ENCODE peak calls at places on chromosomes 5 and 9, in four cellular contexts. One of them, this sample, is unnamed.

GRCh38 chr9:131422241-131422792 is 28.4 kb downstream of the PRRC2B start:
- DNase-seq in CD4-positive, CD25-positive, alpha-beta regulatory T cell: no peak
- DNase-seq in iPS DF 6.9: no peak
- DNase-seq in aorta: peak; percentile 61
- DNase-seq in this sample: no peak

GRCh38 chr5:53031695-53032096 is 42.5 kb downstream of the ITGA2 start:
- DNase-seq in aorta: no peak
- DNase-seq in CD4-positive, CD25-positive, alpha-beta regulatory T cell: no peak
- DNase-seq in iPS DF 6.9: no peak
- DNase-seq in this sample: no peak

GRCh38 chr9:106075991-106076390 is 381.6 kb downstream of the TMEM38B start:
- DNase-seq in CD4-positive, CD25-positive, alpha-beta regulatory T cell: no peak
- DNase-seq in iPS DF 6.9: no peak
- DNase-seq in aorta: no peak
- DNase-seq in this sample: no peak

GRCh38 chr5:68661237-68661636 is 432.6 kb upstream of the SLC30A5 start:
- DNase-seq in iPS DF 6.9: peak; percentile 33
- DNase-seq in aorta: no peak
- DNase-seq in CD4-positive, CD25-positive, alpha-beta regulatory T cell: no peak
- DNase-seq in this sample: peak; percentile 27

GRCh38 chr5:137497396-137498290 is 1.5 kb downstream of the SPOCK1 start:
- DNase-seq in CD4-positive, CD25-positive, alpha-beta regulatory T cell: no peak
- DNase-seq in aorta: no peak
- DNase-seq in iPS DF 6.9: no peak
- DNase-seq in this sample: no peak

GRCh38 chr5:75856056-75856455 is 138.8 kb upstream of the POC5 start:
- DNase-seq in CD4-positive, CD25-positive, alpha-beta regulatory T cell: no peak
- DNase-seq in aorta: no peak
- DNase-seq in iPS DF 6.9: no peak
- DNase-seq in this sample: no peak

GRCh38 chr9:94967481-94967880 is 241.0 kb downstream of the AOPEP start:
- DNase-seq in CD4-positive, CD25-positive, alpha-beta regulatory T cell: no peak
- DNase-seq in aorta: no peak
- DNase-seq in iPS DF 6.9: no peak
- DNase-seq in this sample: no peak

GRCh38 chr5:92777421-92777820 is 803.6 kb downstream of the NR2F1-AS1 start:
- DNase-seq in aorta: no peak
- DNase-seq in iPS DF 6.9: no peak
- DNase-seq in CD4-positive, CD25-positive, alpha-beta regulatory T cell: no peak
- DNase-seq in this sample: no peak

GRCh38 chr9:21015959-21016358 is 15.5 kb downstream of the HACD4 start:
- DNase-seq in CD4-positive, CD25-positive, alpha-beta regulatory T cell: no peak
- DNase-seq in iPS DF 6.9: no peak
- DNase-seq in aorta: no peak
- DNase-seq in this sample: no peak

GRCh38 chr5:163503106-163504090 is 2.0 kb upstream of the MAT2B start:
- DNase-seq in CD4-positive, CD25-positive, alpha-beta regulatory T cell: no peak
- DNase-seq in aorta: no peak
- DNase-seq in iPS DF 6.9: peak; percentile 86
- DNase-seq in this sample: peak; percentile 81

GRCh38 chr5:102421647-102422046 is 77.2 kb downstream of the SLCO6A1 start:
- DNase-seq in aorta: peak; percentile 28
- DNase-seq in iPS DF 6.9: no peak
- DNase-seq in CD4-positive, CD25-positive, alpha-beta regulatory T cell: no peak
- DNase-seq in this sample: no peak

GRCh38 chr9:80881946-80882345 is 807.4 kb downstream of the TLE1 start:
- DNase-seq in aorta: no peak
- DNase-seq in iPS DF 6.9: no peak
- DNase-seq in CD4-positive, CD25-positive, alpha-beta regulatory T cell: no peak
- DNase-seq in this sample: no peak

GRCh38 chr5:171313481-171314206 is 4.6 kb downstream of the TLX3 start:
- DNase-seq in aorta: no peak
- DNase-seq in CD4-positive, CD25-positive, alpha-beta regulatory T cell: no peak
- DNase-seq in iPS DF 6.9: no peak
- DNase-seq in this sample: no peak

GRCh38 chr5:151708126-151708525 is 21.4 kb upstream of the SPARC start:
- DNase-seq in aorta: no peak
- DNase-seq in iPS DF 6.9: no peak
- DNase-seq in CD4-positive, CD25-positive, alpha-beta regulatory T cell: no peak
- DNase-seq in this sample: no peak

GRCh38 chr5:111820072-111820471 is 63.1 kb upstream of the NREP start:
- DNase-seq in iPS DF 6.9: no peak
- DNase-seq in aorta: no peak
- DNase-seq in CD4-positive, CD25-positive, alpha-beta regulatory T cell: no peak
- DNase-seq in this sample: peak; percentile 8

GRCh38 chr5:421901-422300 is 21.1 kb upstream of the EXOC3 start:
- DNase-seq in iPS DF 6.9: no peak
- DNase-seq in CD4-positive, CD25-positive, alpha-beta regulatory T cell: no peak
- DNase-seq in aorta: peak; percentile 51
- DNase-seq in this sample: no peak

GRCh38 chr9:132748450-132748849 is 78.2 kb downstream of the GTF3C4 start:
- DNase-seq in aorta: no peak
- DNase-seq in CD4-positive, CD25-positive, alpha-beta regulatory T cell: no peak
- DNase-seq in iPS DF 6.9: no peak
- DNase-seq in this sample: no peak

GRCh38 chr5:112977440-112977861 is 853 bp downstream of the DCP2 start:
- DNase-seq in aorta: no peak
- DNase-seq in CD4-positive, CD25-positive, alpha-beta regulatory T cell: no peak
- DNase-seq in iPS DF 6.9: no peak
- DNase-seq in this sample: no peak

GRCh38 chr5:39662945-39663344 is 238.2 kb upstream of the DAB2 start:
- DNase-seq in aorta: no peak
- DNase-seq in CD4-positive, CD25-positive, alpha-beta regulatory T cell: no peak
- DNase-seq in iPS DF 6.9: no peak
- DNase-seq in this sample: no peak

GRCh38 chr9:89505795-89506385 is 8.0 kb upstream of the SEMA4D start:
- DNase-seq in iPS DF 6.9: no peak
- DNase-seq in CD4-positive, CD25-positive, alpha-beta regulatory T cell: no peak
- DNase-seq in aorta: no peak
- DNase-seq in this sample: no peak

GRCh38 chr9:15278839-15279238 is 28.2 kb downstream of the TTC39B start:
- DNase-seq in CD4-positive, CD25-positive, alpha-beta regulatory T cell: no peak
- DNase-seq in aorta: no peak
- DNase-seq in iPS DF 6.9: no peak
- DNase-seq in this sample: no peak

GRCh38 chr5:120690621-120691407 is 226.7 kb downstream of the PRR16 start:
- DNase-seq in aorta: no peak
- DNase-seq in iPS DF 6.9: no peak
- DNase-seq in CD4-positive, CD25-positive, alpha-beta regulatory T cell: no peak
- DNase-seq in this sample: no peak

GRCh38 chr5:68673451-68674180 is 420.2 kb upstream of the SLC30A5 start:
- DNase-seq in iPS DF 6.9: no peak
- DNase-seq in aorta: no peak
- DNase-seq in CD4-positive, CD25-positive, alpha-beta regulatory T cell: no peak
- DNase-seq in this sample: no peak

GRCh38 chr5:41788800-41789395 is 81.3 kb downstream of the OXCT1 start:
- DNase-seq in aorta: no peak
- DNase-seq in CD4-positive, CD25-positive, alpha-beta regulatory T cell: no peak
- DNase-seq in iPS DF 6.9: no peak
- DNase-seq in this sample: no peak

GRCh38 chr5:140043508-140043872 is 391 bp upstream of the NRG2 start:
- DNase-seq in aorta: no peak
- DNase-seq in CD4-positive, CD25-positive, alpha-beta regulatory T cell: no peak
- DNase-seq in iPS DF 6.9: no peak
- DNase-seq in this sample: peak; percentile 58
- H3K4me3 ChIP-seq in aorta: peak overlapping the region; percentile 65
- H3K4me3 ChIP-seq in CD4-positive, CD25-positive, alpha-beta regulatory T cell: peak overlapping the region; percentile 23
- H3K4me3 ChIP-seq in iPS DF 6.9: peak overlapping the region; percentile 16
- H3K4me3 ChIP-seq in this sample: peak overlapping the region; percentile 58

GRCh38 chr5:142978252-142978651 is 208.1 kb downstream of the ARHGAP26 start:
- DNase-seq in aorta: no peak
- DNase-seq in iPS DF 6.9: no peak
- DNase-seq in CD4-positive, CD25-positive, alpha-beta regulatory T cell: no peak
- DNase-seq in this sample: no peak

GRCh38 chr5:142978726-142979125 is 208.5 kb downstream of the ARHGAP26 start:
- DNase-seq in aorta: no peak
- DNase-seq in CD4-positive, CD25-positive, alpha-beta regulatory T cell: no peak
- DNase-seq in iPS DF 6.9: no peak
- DNase-seq in this sample: no peak

GRCh38 chr5:142976861-142977260 is 206.7 kb downstream of the ARHGAP26 start:
- DNase-seq in iPS DF 6.9: no peak
- DNase-seq in CD4-positive, CD25-positive, alpha-beta regulatory T cell: no peak
- DNase-seq in aorta: no peak
- DNase-seq in this sample: no peak

GRCh38 chr5:142979636-142980035 is 209.5 kb downstream of the ARHGAP26 start:
- DNase-seq in aorta: no peak
- DNase-seq in CD4-positive, CD25-positive, alpha-beta regulatory T cell: no peak
- DNase-seq in iPS DF 6.9: no peak
- DNase-seq in this sample: no peak

DNA sequence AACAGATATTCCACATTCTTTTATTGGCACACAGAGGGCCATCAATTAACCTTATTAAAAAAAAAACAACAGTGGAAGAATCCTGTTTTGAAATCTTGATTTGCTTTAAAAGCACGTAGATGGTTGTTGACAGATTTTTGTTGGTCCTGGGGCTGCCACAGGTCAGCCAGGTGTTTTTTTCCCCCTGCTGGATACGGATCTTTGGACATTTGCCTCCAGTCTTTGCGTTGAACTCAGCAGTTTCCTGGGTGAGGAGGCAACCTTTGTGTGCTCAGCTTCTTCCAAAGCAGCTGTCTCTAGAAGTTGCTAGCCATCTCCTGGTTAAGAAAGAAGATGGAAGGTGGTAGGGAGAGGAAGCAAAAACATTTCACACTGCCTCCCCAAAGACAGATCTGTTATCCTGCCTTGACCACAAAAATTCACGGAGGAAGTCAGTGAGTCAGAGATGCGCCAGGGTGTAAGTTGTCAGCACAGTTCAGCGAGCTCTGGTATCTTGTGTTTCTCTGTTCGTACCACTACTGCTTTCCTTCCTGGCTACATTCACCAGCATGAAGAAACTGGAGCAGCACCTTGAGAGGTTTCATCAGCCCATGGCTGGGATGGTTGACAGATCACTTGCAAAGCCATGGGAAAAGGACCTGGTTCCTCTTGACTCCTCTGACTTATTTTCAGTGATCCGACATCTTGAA is 207.3 kb downstream of the ARHGAP26 start:
- DNase-seq in iPS DF 6.9: no peak
- DNase-seq in CD4-positive, CD25-positive, alpha-beta regulatory T cell: no peak
- DNase-seq in aorta: no peak
- DNase-seq in this sample: no peak
- H3K4me1 ChIP-seq in iPS DF 6.9: peaks cover 4% of the 10 kb centered on the region
- H3K4me1 ChIP-seq in CD4-positive, CD25-positive, alpha-beta regulatory T cell: no peaks in the 10 kb centered on the region
- H3K4me1 ChIP-seq in aorta: no peaks in the 10 kb centered on the region
- H3K4me1 ChIP-seq in this sample: no peaks in the 10 kb centered on the region

GRCh38 chr5:178068293-178068692 is 45.0 kb upstream of the N4BP3 start:
- DNase-seq in CD4-positive, CD25-positive, alpha-beta regulatory T cell: no peak
- DNase-seq in aorta: no peak
- DNase-seq in iPS DF 6.9: no peak
- DNase-seq in this sample: no peak

GRCh38 chr5:178074266-178074952 is 38.9 kb upstream of the N4BP3 start:
- DNase-seq in CD4-positive, CD25-positive, alpha-beta regulatory T cell: no peak
- DNase-seq in iPS DF 6.9: no peak
- DNase-seq in aorta: no peak
- DNase-seq in this sample: no peak

GRCh38 chr5:178069909-178070308 is 43.4 kb upstream of the N4BP3 start:
- DNase-seq in aorta: no peak
- DNase-seq in iPS DF 6.9: no peak
- DNase-seq in CD4-positive, CD25-positive, alpha-beta regulatory T cell: no peak
- DNase-seq in this sample: peak; percentile 20

GRCh38 chr5:178071108-178071507 is 42.2 kb upstream of the N4BP3 start:
- DNase-seq in iPS DF 6.9: no peak
- DNase-seq in aorta: no peak
- DNase-seq in CD4-positive, CD25-positive, alpha-beta regulatory T cell: no peak
- DNase-seq in this sample: no peak

GRCh38 chr5:178072749-178073148 is 40.6 kb upstream of the N4BP3 start:
- DNase-seq in aorta: no peak
- DNase-seq in iPS DF 6.9: no peak
- DNase-seq in CD4-positive, CD25-positive, alpha-beta regulatory T cell: no peak
- DNase-seq in this sample: no peak
- H3K27me3 ChIP-seq in aorta: no peaks in the 10 kb centered on the region
- H3K27me3 ChIP-seq in iPS DF 6.9: no peaks in the 10 kb centered on the region
- H3K27me3 ChIP-seq in CD4-positive, CD25-positive, alpha-beta regulatory T cell: peaks cover 2% of the 10 kb centered on the region
- H3K27me3 ChIP-seq in this sample: no peaks in the 10 kb centered on the region

GRCh38 chr9:72951043-72951442 is 1.8 kb downstream of the ALDH1A1 start:
- DNase-seq in CD4-positive, CD25-positive, alpha-beta regulatory T cell: no peak
- DNase-seq in aorta: no peak
- DNase-seq in iPS DF 6.9: no peak
- DNase-seq in this sample: no peak
- H3K4me3 ChIP-seq in CD4-positive, CD25-positive, alpha-beta regulatory T cell: no peak overlapping the region
- H3K4me3 ChIP-seq in aorta: peak overlapping the region; percentile 94
- H3K4me3 ChIP-seq in iPS DF 6.9: no peak overlapping the region
- H3K4me3 ChIP-seq in this sample: no peak overlapping the region

DNA sequence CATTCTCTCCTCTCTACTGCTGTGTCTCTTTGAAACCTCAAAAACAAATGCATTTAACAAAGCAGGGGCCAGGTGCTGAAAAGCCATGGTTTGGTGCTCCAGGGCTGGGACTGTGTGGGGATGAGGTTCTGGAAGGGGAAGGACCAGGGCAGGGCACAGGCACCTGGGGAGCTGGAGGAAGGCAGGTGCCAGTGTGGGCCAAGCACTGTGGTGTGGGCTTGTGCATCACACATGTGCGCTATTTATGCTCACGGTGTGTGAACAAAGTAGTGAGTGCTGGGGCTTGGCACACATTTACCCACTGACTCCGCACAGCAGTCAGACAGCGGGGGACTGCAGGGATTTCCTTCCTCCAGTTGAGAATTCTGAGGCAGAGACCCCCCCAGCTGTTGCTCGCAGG is 10.1 kb downstream of the HRH2 start:
- DNase-seq in iPS DF 6.9: no peak
- DNase-seq in aorta: no peak
- DNase-seq in CD4-positive, CD25-positive, alpha-beta regulatory T cell: no peak
- DNase-seq in this sample: no peak
- H3K4me1 ChIP-seq in iPS DF 6.9: no peaks in the 10 kb centered on the region
- H3K4me1 ChIP-seq in aorta: no peaks in the 10 kb centered on the region
- H3K4me1 ChIP-seq in CD4-positive, CD25-positive, alpha-beta regulatory T cell: peaks cover 5% of the 10 kb centered on the region
- H3K4me1 ChIP-seq in this sample: no peaks in the 10 kb centered on the region

GRCh38 chr5:2178071-2178477 is 295.3 kb upstream of the IRX4 start:
- DNase-seq in iPS DF 6.9: no peak
- DNase-seq in CD4-positive, CD25-positive, alpha-beta regulatory T cell: no peak
- DNase-seq in aorta: peak; percentile 59
- DNase-seq in this sample: no peak
- H3K27me3 ChIP-seq in iPS DF 6.9: no peaks in the 10 kb centered on the region
- H3K27me3 ChIP-seq in CD4-positive, CD25-positive, alpha-beta regulatory T cell: no peaks in the 10 kb centered on the region
- H3K27me3 ChIP-seq in aorta: no peaks in the 10 kb centered on the region
- H3K27me3 ChIP-seq in this sample: no peaks in the 10 kb centered on the region

DNA sequence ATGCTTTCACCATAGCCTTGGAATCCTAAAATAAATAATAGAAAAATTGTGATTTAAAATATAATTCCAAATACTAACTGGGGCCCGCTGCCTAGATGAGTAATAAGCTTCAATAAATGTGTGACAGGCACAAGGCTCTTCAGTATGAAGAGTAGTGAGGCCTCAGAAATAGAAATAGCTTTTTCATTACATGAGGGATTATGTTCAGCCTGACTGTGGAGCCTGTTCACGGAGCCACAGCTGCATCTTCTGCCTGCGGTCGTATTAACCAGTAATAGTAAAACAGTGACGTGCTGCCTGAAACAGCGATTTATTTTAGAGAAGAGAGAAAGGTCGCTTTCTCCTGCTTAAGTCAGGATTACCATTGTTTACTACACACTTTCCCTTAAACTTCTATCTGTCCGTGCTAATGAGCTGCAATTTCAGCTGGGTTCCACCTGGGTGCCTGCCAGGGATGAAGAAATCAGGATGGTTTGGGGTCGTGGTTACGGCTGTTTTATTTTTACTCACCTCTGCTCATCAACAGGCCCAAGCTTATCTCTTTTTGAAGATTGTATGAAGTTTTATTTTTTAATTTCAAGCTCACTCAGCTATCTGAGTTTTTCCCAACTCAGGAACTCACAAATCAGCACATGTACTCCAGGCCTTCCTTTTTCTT is 284.8 kb upstream of the WWC1 start:
- DNase-seq in aorta: no peak
- DNase-seq in CD4-positive, CD25-positive, alpha-beta regulatory T cell: no peak
- DNase-seq in iPS DF 6.9: no peak
- DNase-seq in this sample: no peak
- H3K4me3 ChIP-seq in aorta: no peak overlapping the region
- H3K4me3 ChIP-seq in CD4-positive, CD25-positive, alpha-beta regulatory T cell: no peak overlapping the region
- H3K4me3 ChIP-seq in iPS DF 6.9: no peak overlapping the region
- H3K4me3 ChIP-seq in this sample: no peak overlapping the region